ENCODE peak calls at places on chromosomes 6 and 20, in nine cellular contexts. Q is neural progenitor cell; Z is NAMALWA; F is stimulated activated CD4-positive, alpha-beta T cell treated with anti-CD3 and anti-CD28 coated beads, Interleukin-15, amount 100 ng/mL, for 1 hour; M is NT2/D1; G is HEK293T; N is NCI-H510A; W is HTR-8/SVneo; E is NCI-H1930. P is an unnamed sample.

GRCh38 chr6:3414704-3415453 is 42.0 kb downstream of the SLC22A23 start:
- DNase-seq in Q (no peak), Z (no peak), F (no peak), M (peak; percentile 25), G (no peak), N (peak; percentile 40), W (no peak), E (no peak), P (no peak)

GRCh38 chr6:146423450-146423849 is 120.2 kb upstream of the RAB32 start:
- DNase-seq in Q (no peak), Z (no peak), F (no peak), M (no peak), G (no peak), N (no peak), W (no peak), E (no peak), P (no peak)

GRCh38 chr20:60056345-60057122 is 98.3 kb downstream of the CDH26 start:
- DNase-seq in Q (no peak), Z (no peak), F (no peak), M (no peak), G (no peak), N (no peak), W (no peak), E (no peak), P (no peak)

GRCh38 chr6:24990227-24990843 is 54.6 kb upstream of the RIPOR2 start:
- DNase-seq in Q (no peak), Z (no peak), F (no peak), M (no peak), G (no peak), N (no peak), W (peak; percentile 43), E (no peak), P (no peak)

GRCh38 chr6:164947174-164947573 is 362.2 kb downstream of the C6orf118 start:
- DNase-seq in Q (no peak), Z (no peak), F (no peak), M (no peak), G (no peak), N (no peak), W (no peak), E (no peak), P (no peak)

GRCh38 chr6:4253604-4254211 is 118.3 kb upstream of the ECI2 start:
- DNase-seq in Q (no peak), Z (no peak), F (no peak), M (no peak), G (peak; percentile 57), N (no peak), W (peak; percentile 29), E (no peak), P (peak; percentile 92)

GRCh38 chr20:15560936-15561531 is 1012.2 kb downstream of the KIF16B start:
- DNase-seq in Q (no peak), Z (no peak), F (no peak), M (no peak), G (no peak), N (no peak), W (no peak), E (no peak), P (no peak)

GRCh38 chr6:149834513-149835481 is 29.4 kb downstream of the LRP11 start:
- DNase-seq in Q (peak; percentile 55), Z (peak; percentile 86), F (peak; percentile 48), M (peak; percentile 32), G (peak; percentile 69), N (no peak), W (peak; percentile 44), E (no peak), P (peak; percentile 48)

GRCh38 chr20:50932016-50932338 is 740 bp upstream of the ADNP start:
- DNase-seq in Q (no peak), Z (no peak), F (no peak), M (no peak), G (no peak), N (no peak), W (no peak), E (no peak), P (no peak)

GRCh38 chr6:17519120-17519519 is 81.0 kb upstream of the FAM8A1 start:
- DNase-seq in Q (no peak), Z (no peak), F (no peak), M (no peak), G (no peak), N (no peak), W (no peak), E (no peak), P (no peak)

GRCh38 chr6:107511410-107512070 is 21.6 kb downstream of the SOBP start:
- DNase-seq in Q (no peak), Z (no peak), F (no peak), M (no peak), G (no peak), N (no peak), W (no peak), E (no peak), P (no peak)

GRCh38 chr6:43833223-43833995 is 63.4 kb downstream of the VEGFA start:
- DNase-seq in Q (no peak), Z (no peak), F (no peak), M (no peak), G (no peak), N (no peak), W (no peak), E (no peak), P (no peak)

GRCh38 chr20:54346269-54346668 is 129.1 kb upstream of the DOK5 start:
- DNase-seq in Q (no peak), Z (no peak), F (no peak), M (no peak), G (no peak), N (no peak), W (no peak), E (no peak), P (no peak)

GRCh38 chr6:52749546-52750152 is 13.6 kb downstream of the GSTA2 start:
- DNase-seq in Q (no peak), Z (no peak), F (no peak), M (no peak), G (no peak), N (peak; percentile 67), W (no peak), E (no peak), P (no peak)

GRCh38 chr6:155195903-155196302 is 67.9 kb upstream of the CLDN20 start:
- DNase-seq in Q (no peak), Z (no peak), F (no peak), M (no peak), G (no peak), N (no peak), W (no peak), E (no peak), P (no peak)

GRCh38 chr6:95576218-95576617 is 1.1 kb upstream of the MANEA start:
- DNase-seq in Q (no peak), Z (no peak), F (no peak), M (no peak), G (no peak), N (no peak), W (no peak), E (no peak), P (no peak)

GRCh38 chr20:5528719-5529256 is 212.0 kb upstream of the PROKR2 start:
- DNase-seq in Q (peak; percentile 81), Z (peak; percentile 95), F (peak; percentile 45), M (peak; percentile 89), G (peak; percentile 79), N (peak; percentile 53), W (peak; percentile 87), E (peak; percentile 70), P (peak; percentile 90)

GRCh38 chr6:27872634-27873028 is 39.6 kb downstream of the OR2B2 start:
- DNase-seq in Q (no peak), Z (no peak), F (no peak), M (no peak), G (no peak), N (no peak), W (no peak), E (no peak), P (no peak)

GRCh38 chr6:154613137-154613676 is 102.7 kb upstream of the CNKSR3 start:
- DNase-seq in Q (no peak), Z (no peak), F (no peak), M (no peak), G (no peak), N (peak; percentile 43), W (peak; percentile 11), E (no peak), P (peak; percentile 85)

GRCh38 chr6:27684264-27685211 is 211.6 kb upstream of the ZNF184 start:
- DNase-seq in Q (peak; percentile 84), Z (peak; percentile 78), F (no peak), M (no peak), G (peak; percentile 57), N (peak; percentile 51), W (peak; percentile 49), E (peak; percentile 63), P (peak; percentile 30)